ENCODE peak calls at places on chromosomes 13 and 19, in eight cellular contexts. A, S, K, P, L, O, R and T are unnamed samples.

GRCh38 chr19:18292810-18293641 is 11.6 kb upstream of the JUND start:
- DNase-seq in L (peak; percentile 37), A (peak; percentile 88), O (no peak), S (peak; percentile 91), K (no peak), P (peak; percentile 63), R (peak; percentile 61), T (no peak)

GRCh38 chr13:86856996-86857395 is 814.2 kb upstream of the SLITRK5 start:
- DNase-seq in K (no peak), A (no peak), L (no peak), P (no peak), R (no peak), S (no peak), O (no peak), T (no peak)

GRCh38 chr19:57664269-57665127 is 4.2 kb upstream of the ZSCAN4 start:
- DNase-seq in K (no peak), L (peak; percentile 32), R (no peak), S (no peak), P (no peak), A (peak; percentile 72), O (peak; percentile 26), T (no peak)

GRCh38 chr13:109389892-109390345 is 396.5 kb downstream of the IRS2 start:
- DNase-seq in S (peak; percentile 97), P (no peak), R (no peak), K (no peak), O (no peak), A (no peak), L (no peak), T (no peak)

GRCh38 chr19:7846247-7846646 is 16.2 kb downstream of the EVI5L start:
- DNase-seq in L (no peak), A (no peak), P (no peak), R (no peak), S (no peak), O (no peak), K (no peak), T (no peak)

GRCh38 chr13:64925727-64926126 is 2304.4 kb downstream of the PCDH9 start:
- DNase-seq in S (no peak), R (no peak), L (no peak), P (no peak), O (no peak), A (no peak), K (no peak), T (no peak)

GRCh38 chr13:23684647-23685046 is 114.4 kb downstream of the TNFRSF19 start:
- DNase-seq in K (no peak), P (no peak), O (no peak), L (no peak), R (no peak), A (no peak), S (no peak), T (no peak)

GRCh38 chr13:74115138-74115537 is 19.1 kb downstream of the KLF12 start:
- DNase-seq in K (no peak), A (no peak), L (peak; percentile 83), S (no peak), O (no peak), P (no peak), R (no peak), T (no peak)

GRCh38 chr13:39364797-39365468 is 238.1 kb downstream of the LHFPL6 start:
- DNase-seq in O (no peak), P (no peak), S (no peak), R (no peak), K (no peak), A (no peak), L (no peak), T (no peak)

GRCh38 chr13:112953591-112954487 is 15.2 kb upstream of the MCF2L start:
- DNase-seq in O (no peak), P (no peak), S (no peak), A (no peak), R (no peak), K (no peak), L (no peak), T (no peak)

GRCh38 chr13:98423417-98423816 is 153.5 kb downstream of the STK24 start:
- DNase-seq in L (no peak), K (no peak), A (no peak), P (no peak), S (no peak), R (no peak), O (no peak), T (no peak)